ENCODE peak calls at places on chromosomes 2 and 18, in nine cellular contexts. O, R, U, D, S, A, N, C and Y are unnamed samples.

GRCh38 chr2:162182395-162182794 is 30.3 kb upstream of the GCG start:
- DNase-seq in O (no peak), R (no peak), U (no peak), D (no peak), S (no peak), A (no peak), N (no peak), C (no peak), Y (peak)

GRCh38 chr2:120604767-120605166 is 130.9 kb upstream of the GLI2 start:
- DNase-seq in O (no peak), R (no peak), U (no peak), D (peak), S (no peak), A (peak), N (no peak), C (no peak), Y (no peak)

GRCh38 chr18:44700652-44701051 is 20.0 kb downstream of the SETBP1 start:
- DNase-seq in O (peak), R (no peak), U (no peak), D (peak), S (peak), A (no peak), N (no peak), C (no peak), Y (no peak)

GRCh38 chr2:62217421-62217820 is 21.5 kb downstream of the B3GNT2 start:
- DNase-seq in O (no peak), R (no peak), U (no peak), D (no peak), S (no peak), A (no peak), N (no peak), C (no peak), Y (no peak)

GRCh38 chr2:99458529-99458928 is 31.3 kb downstream of the REV1 start:
- DNase-seq in O (no peak), R (no peak), U (no peak), D (no peak), S (no peak), A (no peak), N (no peak), C (no peak), Y (no peak)

GRCh38 chr2:234571620-234572407 is 74.9 kb upstream of the ARL4C start:
- DNase-seq in O (peak), R (no peak), U (no peak), D (no peak), S (no peak), A (no peak), N (peak), C (no peak), Y (no peak)

GRCh38 chr2:26807788-26808460 is 22.1 kb downstream of the CENPA start:
- DNase-seq in O (peak), R (no peak), U (no peak), D (no peak), S (no peak), A (no peak), N (peak), C (no peak), Y (peak)

GRCh38 chr2:109646961-109647360 is 32.8 kb downstream of the SOWAHC start:
- DNase-seq in O (no peak), R (no peak), U (no peak), D (no peak), S (no peak), A (no peak), N (no peak), C (no peak), Y (peak)

GRCh38 chr2:46569061-46569560 is 89.7 kb downstream of the TMEM247 start:
- DNase-seq in O (no peak), R (no peak), U (no peak), D (no peak), S (peak), A (no peak), N (peak), C (no peak), Y (peak)

GRCh38 chr18:31275722-31276463 is 42.1 kb upstream of the DSG1 start:
- DNase-seq in O (no peak), R (peak), U (no peak), D (no peak), S (no peak), A (no peak), N (no peak), C (no peak), Y (no peak)

GRCh38 chr18:5879479-5879882 is 15.8 kb downstream of the TMEM200C start:
- DNase-seq in O (peak), R (no peak), U (no peak), D (no peak), S (peak), A (no peak), N (peak), C (peak), Y (peak)

GRCh38 chr2:37676274-37676673 is 4.8 kb upstream of the CDC42EP3 start:
- DNase-seq in O (peak), R (peak), U (no peak), D (no peak), S (no peak), A (no peak), N (peak), C (no peak), Y (no peak)

GRCh38 chr2:173021939-173022371 is 53.7 kb upstream of the MAP3K20 start:
- DNase-seq in O (peak), R (no peak), U (no peak), D (no peak), S (no peak), A (peak), N (peak), C (no peak), Y (peak)

GRCh38 chr2:219542931-219543595 is 546 bp downstream of the CHPF start:
- DNase-seq in O (peak), R (no peak), U (no peak), D (no peak), S (peak), A (peak), N (peak), C (no peak), Y (peak)

GRCh38 chr2:202185816-202186221 is 52.6 kb downstream of the SUMO1 start:
- DNase-seq in O (peak), R (no peak), U (no peak), D (peak), S (no peak), A (no peak), N (peak), C (no peak), Y (peak)

GRCh38 chr2:124973396-124973795 is 948.3 kb downstream of the CNTNAP5 start:
- DNase-seq in O (no peak), R (no peak), U (no peak), D (no peak), S (peak), A (no peak), N (no peak), C (no peak), Y (no peak)

GRCh38 chr18:58813821-58814220 is 50.9 kb upstream of the ZNF532 start:
- DNase-seq in O (no peak), R (no peak), U (no peak), D (no peak), S (no peak), A (no peak), N (no peak), C (no peak), Y (no peak)

GRCh38 chr18:58005036-58005435 is 39.0 kb upstream of the NEDD4L start:
- DNase-seq in O (peak), R (no peak), U (no peak), D (no peak), S (no peak), A (no peak), N (peak), C (no peak), Y (peak)

GRCh38 chr18:49322770-49323490 is 137.5 kb downstream of the DYM start:
- DNase-seq in O (no peak), R (no peak), U (no peak), D (no peak), S (no peak), A (no peak), N (no peak), C (no peak), Y (no peak)

GRCh38 chr2:863732-864450 is 86.8 kb upstream of the SNTG2 start:
- DNase-seq in O (no peak), R (no peak), U (no peak), D (no peak), S (no peak), A (no peak), N (no peak), C (no peak), Y (no peak)

GRCh38 chr2:222582931-222583330 is 73.0 kb downstream of the FARSB start:
- DNase-seq in O (no peak), R (no peak), U (no peak), D (no peak), S (no peak), A (no peak), N (no peak), C (no peak), Y (no peak)

GRCh38 chr18:27411911-27412310 is 226.8 kb upstream of the CHST9 start:
- DNase-seq in O (peak), R (no peak), U (no peak), D (no peak), S (no peak), A (no peak), N (no peak), C (no peak), Y (no peak)

GRCh38 chr2:130756721-130757195 is 1.4 kb downstream of the AMER3 start:
- DNase-seq in O (no peak), R (no peak), U (no peak), D (no peak), S (no peak), A (no peak), N (no peak), C (no peak), Y (no peak)
- H3K4me3 ChIP-seq in O (no peak), R (no peak), U (no peak), D (no peak), S (peak), A (no peak), N (no peak), C (no peak), Y (no peak)

GRCh38 chr2:64750001-64750816 is 96.5 kb upstream of the SERTAD2 start:
- DNase-seq in O (peak), R (no peak), U (peak), D (peak), S (peak), A (peak), N (peak), C (no peak), Y (peak)
- TF ChIP-seq CTCF in O (no peak), R (no peak), U (no peak), D (no peak), S (no peak), A (no peak), N (no peak), C (no peak), Y (peak)

GRCh38 chr2:232927041-232927792 is 57.2 kb downstream of the SNORC start:
- DNase-seq in O (peak), R (no peak), U (no peak), D (no peak), S (no peak), A (no peak), N (no peak), C (no peak), Y (no peak)
- H3K4me3 ChIP-seq in O (no peak), R (no peak), U (peak), D (no peak), S (peak), A (peak), N (no peak), C (no peak), Y (no peak)

DNA sequence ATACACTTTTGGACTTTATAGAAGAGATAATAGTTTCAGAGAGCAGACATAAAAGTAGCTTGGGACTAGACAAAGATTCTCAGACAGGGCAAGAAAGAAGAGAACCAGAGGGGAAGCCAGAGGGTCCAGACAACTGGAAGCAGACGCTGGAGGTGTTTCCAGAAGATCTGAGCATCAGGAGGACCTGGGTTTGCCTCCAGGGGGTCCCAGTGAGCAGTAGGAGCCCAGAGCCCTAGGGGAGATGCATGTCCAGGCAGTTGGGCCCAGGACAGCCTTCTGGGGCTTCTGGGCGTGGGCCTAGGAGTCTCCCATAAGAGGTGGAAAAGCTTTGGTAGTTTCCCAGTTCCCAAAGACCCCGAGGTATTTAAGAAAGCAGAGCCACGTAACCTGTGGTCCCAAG is 251.2 kb upstream of the ID2 start:
- DNase-seq in O (no peak), R (no peak), U (no peak), D (no peak), S (no peak), A (no peak), N (no peak), C (no peak), Y (no peak)
- TF ChIP-seq CTCF in O (no peak), R (peak), U (no peak), D (no peak), S (no peak), A (no peak), N (no peak), C (no peak), Y (no peak)

DNA sequence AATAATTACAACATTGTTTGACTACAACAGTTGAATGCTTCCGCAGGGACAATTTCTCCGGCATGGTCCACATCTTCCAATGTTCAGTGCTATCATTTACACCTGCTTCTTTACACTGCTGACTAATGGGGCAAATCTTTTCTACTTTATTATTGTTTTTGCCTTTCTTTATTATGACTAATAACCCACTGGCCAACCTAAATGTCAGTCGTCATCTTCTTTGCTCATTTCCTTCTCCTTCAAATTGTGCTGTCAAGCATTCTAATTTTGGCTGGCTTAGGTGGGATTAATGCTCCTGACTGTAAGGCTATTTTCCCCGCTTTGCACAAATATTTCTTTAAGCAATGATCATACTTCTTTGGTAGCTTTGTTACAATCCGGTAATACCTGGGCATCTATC is 132.6 kb downstream of the SOCS6 start:
- DNase-seq in O (peak), R (peak), U (no peak), D (no peak), S (no peak), A (no peak), N (peak), C (no peak), Y (no peak)
- H3K4me3 ChIP-seq in O (no peak), R (no peak), U (no peak), D (no peak), S (no peak), A (no peak), N (no peak), C (no peak), Y (no peak)